ENCODE peak calls at places on chromosomes 11 and 22, in four cellular contexts. C, L, A and P are unnamed samples.
A peak's percentile ranks its signal among the peaks of the same experiment; 100 is the strongest.

GRCh38 chr11:58622344-58622743 is at the start of gene CNTF:
- DNase-seq in L (no peak), A (no peak), C (no peak), P (no peak)

GRCh38 chr22:36577019-36577418 is 48.1 kb upstream of the EIF3D start:
- DNase-seq in A (no peak), L (no peak), C (no peak), P (no peak)

GRCh38 chr11:101442171-101442570 is 141.6 kb downstream of the TRPC6 start:
- DNase-seq in A (no peak), C (no peak), L (no peak), P (no peak)

GRCh38 chr11:12686246-12687060 is 12.2 kb downstream of the TEAD1 start:
- DNase-seq in L (no peak), A (no peak), C (no peak), P (no peak)

GRCh38 chr11:69249641-69250502 is 44.1 kb upstream of the MYEOV start:
- DNase-seq in L (no peak), C (peak; percentile 13), A (no peak), P (no peak)

GRCh38 chr22:46619830-46620501 is at the start of gene GRAMD4:
- DNase-seq in C (no peak), L (peak; percentile 95), A (peak; percentile 23), P (no peak)

GRCh38 chr11:99199336-99199735 is 178.6 kb downstream of the CNTN5 start:
- DNase-seq in L (no peak), C (no peak), A (no peak), P (no peak)

GRCh38 chr11:6850526-6850925 is 5.0 kb downstream of the OR10A5 start:
- DNase-seq in L (no peak), A (no peak), C (no peak), P (no peak)

GRCh38 chr11:112273066-112273465 is 12.4 kb upstream of the PLET1 start:
- DNase-seq in A (no peak), L (no peak), C (no peak), P (no peak)

GRCh38 chr11:70854891-70855556 is 397.4 kb downstream of the SHANK2 start:
- DNase-seq in C (no peak), L (peak; percentile 88), A (no peak), P (no peak)

GRCh38 chr11:96827164-96827563 is 437.4 kb downstream of the JRKL start:
- DNase-seq in C (peak; percentile 2), L (peak; percentile 1), A (no peak), P (no peak)

GRCh38 chr11:17839450-17839849 is 104.9 kb downstream of the KCNC1 start:
- DNase-seq in L (no peak), C (no peak), A (no peak), P (no peak)

GRCh38 chr11:104327864-104328513 is 164.0 kb upstream of the PDGFD start:
- DNase-seq in C (no peak), L (peak; percentile 27), A (no peak), P (no peak)

GRCh38 chr22:45544588-45545170 is 42.0 kb downstream of the FBLN1 start:
- DNase-seq in A (no peak), L (no peak), C (no peak), P (no peak)

GRCh38 chr11:46895821-46896220 is 22.5 kb downstream of the LRP4 start:
- DNase-seq in L (no peak), A (no peak), C (no peak), P (no peak)

GRCh38 chr22:22906907-22907550 is 19.4 kb downstream of the IGLL5 start:
- DNase-seq in A (peak; percentile 61), C (no peak), L (no peak), P (no peak)

GRCh38 chr11:2139118-2139490 is at the start of gene IGF2:
- DNase-seq in C (no peak), L (peak; percentile 84), A (peak; percentile 56), P (no peak)

GRCh38 chr11:69524991-69525411 is 43.5 kb downstream of the LINC01488 start:
- DNase-seq in A (no peak), C (no peak), L (no peak), P (no peak)

GRCh38 chr11:81005595-81005994 is 1564.8 kb upstream of the TENM4 start:
- DNase-seq in A (no peak), L (no peak), C (no peak), P (no peak)

GRCh38 chr11:86802601-86803051 is 2.3 kb downstream of the PRSS23 start:
- DNase-seq in A (peak; percentile 14), C (no peak), L (peak; percentile 43), P (no peak)

GRCh38 chr11:45894555-45895247 is 9.2 kb downstream of the MAPK8IP1 start:
- DNase-seq in L (peak; percentile 14), C (no peak), A (no peak), P (no peak)

GRCh38 chr11:36062796-36063380 is 119.0 kb downstream of the LDLRAD3 start:
- DNase-seq in A (no peak), L (no peak), C (no peak), P (no peak)

GRCh38 chr11:68928481-68928880 is 24.8 kb downstream of the IGHMBP2 start:
- DNase-seq in C (no peak), A (no peak), L (no peak), P (no peak)

GRCh38 chr22:44523981-44524759 is 26.1 kb upstream of the RTL6 start:
- DNase-seq in L (no peak), A (no peak), C (no peak), P (no peak)

GRCh38 chr11:66996609-66997273 is 21.6 kb downstream of the C11orf86 start:
- DNase-seq in C (no peak), L (no peak), A (no peak), P (no peak)

GRCh38 chr11:120339394-120339890 is 3.2 kb downstream of the ARHGEF12 start:
- DNase-seq in C (no peak), A (peak; percentile 64), L (peak; percentile 51), P (no peak)

GRCh38 chr22:33112606-33113005 is 54.4 kb upstream of the SYN3 start:
- DNase-seq in L (no peak), C (no peak), A (no peak), P (no peak)

GRCh38 chr11:6443269-6444003 is 2.6 kb upstream of the HPX start:
- DNase-seq in L (peak; percentile 78), C (no peak), A (peak; percentile 77), P (peak; percentile 40)

GRCh38 chr11:210803-211180 is 3.3 kb downstream of the RIC8A start:
- DNase-seq in C (no peak), A (no peak), L (no peak), P (no peak)

GRCh38 chr11:46520971-46521745 is 72.7 kb downstream of the AMBRA1 start:
- DNase-seq in A (no peak), L (no peak), C (no peak), P (no peak)

GRCh38 chr11:60763692-60764369 is 7.2 kb downstream of the MS4A15 start:
- DNase-seq in L (no peak), C (no peak), A (no peak), P (no peak)

GRCh38 chr11:60764879-60765278 is 8.2 kb downstream of the MS4A15 start:
- DNase-seq in A (no peak), C (no peak), L (no peak), P (no peak)

GRCh38 chr11:60766547-60766946 is 9.9 kb downstream of the MS4A15 start:
- DNase-seq in L (no peak), A (no peak), C (no peak), P (no peak)

GRCh38 chr11:60767388-60767811 is 10.7 kb downstream of the MS4A15 start:
- DNase-seq in C (peak; percentile 25), A (peak; percentile 91), L (peak; percentile 67), P (no peak)

DNA sequence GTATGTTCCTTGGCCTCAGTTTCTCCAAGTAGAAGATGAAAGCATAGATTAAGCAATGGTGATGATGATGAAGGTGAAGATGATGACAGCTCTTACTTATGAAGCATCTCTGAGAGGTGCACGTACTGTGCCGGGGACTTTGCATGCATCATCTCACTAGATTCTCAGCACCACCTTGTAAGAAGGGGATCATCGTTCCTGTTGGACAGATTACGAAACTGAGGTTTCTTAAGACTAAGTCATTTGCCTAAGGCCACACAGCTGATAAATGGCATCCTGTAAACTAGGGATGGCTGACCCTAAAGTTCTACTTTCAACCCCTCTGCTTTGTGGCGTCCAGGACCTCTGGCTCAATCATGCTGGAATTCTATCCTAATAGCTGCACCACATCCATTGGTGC is 8.7 kb downstream of the MS4A15 start:
- DNase-seq in L (no peak), C (no peak), A (no peak), P (no peak)
- TF ChIP-seq TAF1 in L (no peak), C (no peak), A (no peak), P (no peak)

GRCh38 chr11:34278708-34279297 is 79.0 kb downstream of the ABTB2 start:
- DNase-seq in L (peak; percentile 32), C (no peak), A (no peak), P (peak; percentile 25)
- TF ChIP-seq TAF1 in L (no peak), C (no peak), A (no peak), P (no peak)

DNA sequence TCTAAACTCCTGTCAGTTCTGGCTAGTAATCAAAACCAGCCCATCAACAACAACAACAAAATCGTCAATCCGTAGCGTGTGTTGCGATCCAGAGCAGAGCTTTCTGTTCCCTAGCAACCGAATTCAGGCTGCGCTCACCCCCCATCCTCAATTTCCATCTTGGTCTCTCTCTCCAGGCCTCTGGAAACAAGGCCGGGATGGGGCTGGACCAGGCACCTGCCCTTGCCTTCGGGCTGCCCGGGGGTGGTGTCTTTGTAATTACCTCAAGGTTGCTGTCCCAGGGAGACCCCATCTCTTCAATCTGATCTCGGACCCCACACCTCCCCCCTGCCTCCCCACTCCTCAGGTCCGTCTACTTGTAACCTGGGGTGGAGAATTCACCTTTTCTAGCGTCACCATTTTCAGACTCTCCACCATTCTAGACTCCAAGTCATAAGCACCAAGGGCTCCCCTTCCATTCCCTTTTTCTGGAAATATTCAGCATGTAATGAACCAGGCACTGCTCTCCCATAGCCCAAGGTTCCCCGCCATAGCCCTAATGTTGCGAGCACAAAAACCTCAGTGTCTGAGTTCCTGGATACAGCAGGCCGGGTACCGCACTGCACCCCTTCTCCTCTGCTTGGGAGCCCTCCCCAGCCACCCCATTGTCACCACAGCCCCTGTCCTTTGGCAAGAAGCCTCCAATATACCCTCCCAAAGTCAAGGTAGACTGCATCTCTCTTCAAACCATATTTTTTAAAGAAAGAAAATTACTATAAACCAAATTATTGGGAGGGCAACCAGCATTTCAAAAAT is 1341.3 kb downstream of the BRD1 start:
- DNase-seq in C (no peak), A (no peak), L (no peak), P (no peak)
- TF ChIP-seq TAF1 in C (no peak), A (no peak), L (no peak), P (no peak)

DNA sequence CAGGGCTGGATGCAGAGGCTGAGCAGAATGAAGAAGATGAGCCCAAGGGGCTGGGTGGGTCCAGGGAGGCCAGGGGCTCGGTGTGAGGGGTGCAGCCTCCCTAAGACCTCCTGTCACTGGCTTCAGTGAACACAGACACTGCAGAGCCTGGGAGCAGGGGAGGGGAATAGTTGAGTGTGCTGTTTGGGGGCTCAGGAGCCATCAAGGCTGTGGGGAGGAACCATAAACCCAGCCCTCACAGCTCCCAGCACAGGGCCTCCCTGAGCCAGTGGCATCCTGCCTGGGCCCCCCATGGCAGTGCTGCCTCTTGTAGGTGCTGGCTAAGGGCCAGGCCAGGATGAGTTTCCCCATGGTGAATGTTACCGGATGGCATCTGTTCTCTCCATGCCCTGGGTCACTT is 25.5 kb downstream of the KCNJ5 start:
- DNase-seq in A (no peak), L (no peak), C (no peak), P (no peak)
- TF ChIP-seq TAF1 in A (no peak), L (no peak), C (no peak), P (no peak)

GRCh38 chr11:33454264-33454663 is 197.1 kb downstream of the HIPK3 start:
- DNase-seq in C (no peak), L (peak; percentile 62), A (no peak), P (no peak)
- TF ChIP-seq TAF1 in C (no peak), L (no peak), A (no peak), P (no peak)